ENCODE peak calls at places on chromosome 11, in seven cellular contexts. N is H9, Y is neuronal stem cell, E is mesenchymal stem cell, M is mesendoderm, I is H1, O is trophoblast cell. R is an unnamed sample.
A peak's percentile ranks its signal among the peaks of the same experiment; 100 is the strongest.

GRCh38 chr11:106426696-106427095 is 349.2 kb downstream of the AASDHPPT start:
- DNase-seq in M (no peak), E (no peak), Y (no peak), N (no peak), I (no peak), O (peak; percentile 16), R (no peak)

GRCh38 chr11:9396752-9397151 is 12.3 kb downstream of the IPO7 start:
- DNase-seq in Y (no peak), O (no peak), I (no peak), M (no peak), N (no peak), E (no peak), R (no peak)

GRCh38 chr11:124751391-124751740 is 689 bp downstream of the VSIG2 start:
- DNase-seq in I (peak; percentile 56), N (peak; percentile 34), M (no peak), O (no peak), Y (no peak), E (no peak), R (no peak)

GRCh38 chr11:107696140-107696539 is 15.7 kb downstream of the SLN start:
- DNase-seq in M (peak; percentile 90), N (no peak), Y (no peak), I (no peak), E (peak; percentile 97), O (peak; percentile 91), R (peak; percentile 97)

GRCh38 chr11:84236436-84236835 is 950.3 kb upstream of the CCDC90B start:
- DNase-seq in E (no peak), N (no peak), I (no peak), M (no peak), Y (no peak), O (no peak), R (no peak)

GRCh38 chr11:79400717-79401330 is 40.0 kb downstream of the TENM4 start:
- DNase-seq in N (peak; percentile 68), E (peak; percentile 24), M (peak; percentile 69), O (peak; percentile 32), Y (peak; percentile 17), I (peak; percentile 75), R (peak; percentile 25)

GRCh38 chr11:3667149-3668035 is 3.8 kb downstream of the CHRNA10 start:
- DNase-seq in Y (no peak), N (no peak), O (no peak), E (no peak), M (no peak), I (no peak), R (no peak)

GRCh38 chr11:128207861-128208321 is 379.5 kb downstream of the ETS1 start:
- DNase-seq in M (no peak), I (no peak), Y (no peak), N (no peak), E (peak; percentile 80), O (peak; percentile 94), R (peak; percentile 91)

GRCh38 chr11:58921778-58922390 is 17.4 kb upstream of the GLYATL1 start:
- DNase-seq in Y (no peak), N (no peak), M (no peak), E (no peak), I (no peak), O (no peak), R (no peak)

GRCh38 chr11:24509114-24509513 is 12.3 kb downstream of the LUZP2 start:
- DNase-seq in M (no peak), N (no peak), O (no peak), I (no peak), Y (no peak), E (peak; percentile 6), R (peak; percentile 41)

DNA sequence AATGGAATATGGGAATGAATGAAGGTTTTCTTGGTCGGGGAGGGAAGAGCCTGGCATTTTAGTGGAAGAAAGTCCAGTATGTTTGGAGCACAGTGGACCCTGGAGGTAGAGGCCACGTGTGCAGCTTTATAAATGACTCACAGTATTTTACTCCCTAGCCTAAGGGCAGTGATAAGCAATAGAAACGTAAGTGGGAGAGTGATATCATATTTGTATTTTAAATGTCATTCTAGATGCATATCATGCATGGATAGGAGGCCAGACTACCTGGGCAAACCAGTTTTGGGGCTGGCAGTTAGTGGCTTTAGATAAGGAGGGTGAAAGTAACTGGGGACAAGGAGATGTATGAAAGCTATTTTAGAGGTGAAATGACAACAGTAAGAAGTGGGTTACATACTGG is 174.1 kb downstream of the ARHGAP42 start:
- DNase-seq in E (no peak), O (peak; percentile 90), M (no peak), Y (no peak), I (no peak), N (no peak), R (no peak)
- H4K8ac ChIP-seq in E (no peak overlapping the region), O (no peak overlapping the region), M (no peak overlapping the region), Y (no peak overlapping the region), I (no peak overlapping the region), N (no peak overlapping the region), R (no peak overlapping the region)

GRCh38 chr11:104161751-104162450 is 2.0 kb downstream of the PDGFD start:
- DNase-seq in O (peak; percentile 54), N (no peak), Y (no peak), I (no peak), M (no peak), E (no peak), R (peak; percentile 11)
- H4K8ac ChIP-seq in O (no peak overlapping the region), N (no peak overlapping the region), Y (no peak overlapping the region), I (no peak overlapping the region), M (no peak overlapping the region), E (no peak overlapping the region), R (no peak overlapping the region)

DNA sequence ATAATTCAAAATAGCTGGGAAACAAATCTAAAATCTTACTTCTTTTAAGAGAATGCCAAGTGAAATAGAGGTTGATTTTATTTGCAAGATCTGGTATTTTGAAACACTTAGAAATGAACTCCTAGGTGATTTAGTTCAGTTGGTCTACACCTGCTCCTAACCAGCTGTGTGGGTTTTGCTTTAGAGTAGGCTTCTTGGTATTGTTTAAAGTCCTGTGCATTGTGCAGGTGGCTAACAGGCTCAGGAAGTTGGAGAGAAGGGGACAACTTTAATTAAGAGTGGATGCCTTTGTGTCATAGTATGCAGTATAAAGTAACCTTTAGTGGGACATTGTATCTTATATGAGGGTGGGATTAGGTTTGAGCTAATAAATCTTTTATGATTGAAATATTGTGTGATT is 4.1 kb upstream of the RAG2 start:
- DNase-seq in N (no peak), E (no peak), M (no peak), Y (no peak), I (no peak), O (no peak), R (no peak)
- H4K8ac ChIP-seq in N (no peak overlapping the region), E (no peak overlapping the region), M (no peak overlapping the region), Y (no peak overlapping the region), I (no peak overlapping the region), O (no peak overlapping the region), R (no peak overlapping the region)

DNA sequence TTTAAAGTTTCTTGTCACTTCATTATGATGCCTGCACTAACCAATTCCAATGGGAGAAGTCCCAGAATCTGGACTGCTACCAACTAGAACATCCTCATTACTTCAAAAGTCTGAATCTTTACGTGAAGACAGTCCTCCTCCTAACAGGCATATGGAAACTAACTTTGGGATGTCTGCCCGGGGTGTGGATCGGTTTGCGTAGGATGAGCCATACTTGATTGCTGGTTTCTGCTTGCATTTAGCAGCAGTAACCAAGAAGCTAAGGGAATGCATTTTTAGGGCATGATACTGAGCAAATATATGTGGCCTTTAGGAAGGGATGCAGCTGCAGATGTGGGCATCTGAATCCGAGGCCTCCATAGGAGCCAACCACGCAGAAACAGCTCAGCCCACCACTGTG is 177.0 kb downstream of the LRRC4C start:
- DNase-seq in Y (no peak), N (no peak), E (no peak), M (no peak), I (no peak), O (no peak), R (no peak)
- H4K8ac ChIP-seq in Y (no peak overlapping the region), N (no peak overlapping the region), E (no peak overlapping the region), M (no peak overlapping the region), I (no peak overlapping the region), O (no peak overlapping the region), R (no peak overlapping the region)

DNA sequence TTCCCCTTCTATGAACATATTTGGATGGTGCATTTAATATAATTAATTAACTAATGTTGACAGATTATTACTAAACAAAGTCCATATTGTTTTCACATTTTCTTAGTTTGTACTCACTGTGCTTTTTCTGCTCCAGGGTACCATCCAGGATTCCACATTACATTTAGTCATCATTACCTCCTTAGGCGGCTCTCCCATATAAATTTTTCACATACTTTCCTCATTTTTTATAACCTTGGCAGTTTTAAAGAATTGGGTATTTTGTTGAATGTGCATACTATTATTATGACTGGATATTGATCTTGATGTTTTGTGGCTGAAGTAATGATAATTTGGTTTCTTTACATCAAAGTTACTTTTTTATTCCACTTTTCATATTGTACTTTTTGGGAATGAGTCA is 755.6 kb upstream of the ANO3 start:
- DNase-seq in I (no peak), O (no peak), N (no peak), E (no peak), Y (no peak), M (no peak), R (no peak)
- H4K8ac ChIP-seq in I (no peak overlapping the region), O (no peak overlapping the region), N (no peak overlapping the region), E (no peak overlapping the region), Y (no peak overlapping the region), M (no peak overlapping the region), R (no peak overlapping the region)

R was measured in IMR-90.